ENCODE peak calls at places on chromosomes 13 and 19, in five cellular contexts. S is neuronal stem cell, G is tibial nerve, X is foreskin fibroblast, J is cardiac muscle cell. T is an unnamed sample.

GRCh38 chr19:21604351-21604926 is 99.0 kb downstream of the ZNF429 start:
- DNase-seq in S (no peak), G (no peak), X (peak), J (peak), T (peak)

GRCh38 chr19:4007836-4008539 is 452 bp downstream of the PIAS4 start:
- DNase-seq in S (peak), G (no peak), X (peak), J (peak), T (peak)

GRCh38 chr13:113846639-113847318 is 17.1 kb downstream of the GAS6 start:
- DNase-seq in S (no peak), G (no peak), X (no peak), J (no peak), T (no peak)

GRCh38 chr19:8302357-8302691 is 5.8 kb downstream of the CD320 start:
- DNase-seq in S (no peak), G (peak), X (peak), J (no peak), T (peak)

GRCh38 chr19:54297759-54298305 is 15.1 kb downstream of the LILRA5 start:
- DNase-seq in S (no peak), G (no peak), X (peak), J (no peak), T (peak)

GRCh38 chr19:16834747-16835146 is 5.5 kb downstream of the SIN3B start:
- DNase-seq in S (no peak), G (no peak), X (no peak), J (no peak), T (no peak)

GRCh38 chr19:38773469-38774177 is at the start of gene LGALS7:
- DNase-seq in S (no peak), G (no peak), X (no peak), J (no peak), T (no peak)

GRCh38 chr13:22944378-22944777 is 236.4 kb upstream of the SGCG start:
- DNase-seq in S (no peak), G (no peak), X (no peak), J (no peak), T (no peak)

GRCh38 chr13:44234566-44234965 is 139.1 kb upstream of the SERP2 start:
- DNase-seq in S (no peak), G (no peak), X (peak), J (no peak), T (no peak)

GRCh38 chr13:22703601-22704209 is 477.1 kb upstream of the SGCG start:
- DNase-seq in S (no peak), G (no peak), X (no peak), J (no peak), T (no peak)

GRCh38 chr19:2561221-2561620 is 85.3 kb downstream of the GADD45B start:
- DNase-seq in S (no peak), G (no peak), X (no peak), J (no peak), T (no peak)

GRCh38 chr13:110306340-110306959 is 507 bp downstream of the COL4A1 start:
- DNase-seq in S (no peak), G (no peak), X (peak), J (peak), T (peak)

GRCh38 chr13:35481777-35482176 is 5.3 kb upstream of the MAB21L1 start:
- DNase-seq in S (no peak), G (no peak), X (peak), J (no peak), T (no peak)

GRCh38 chr13:35475960-35476943 is at the start of gene MAB21L1:
- DNase-seq in S (peak), G (peak), X (peak), J (peak), T (peak)

GRCh38 chr13:35479223-35479536 is 2.7 kb upstream of the MAB21L1 start:
- DNase-seq in S (no peak), G (no peak), X (peak), J (peak), T (no peak)

GRCh38 chr13:35479691-35480090 is 3.2 kb upstream of the MAB21L1 start:
- DNase-seq in S (no peak), G (no peak), X (peak), J (no peak), T (no peak)

GRCh38 chr13:35478384-35479222 is 2.1 kb upstream of the MAB21L1 start:
- DNase-seq in S (peak), G (no peak), X (peak), J (peak), T (no peak)
- H3K4me3 ChIP-seq in S (peak), G (peak), X (peak), J (no peak), T (no peak)

DNA sequence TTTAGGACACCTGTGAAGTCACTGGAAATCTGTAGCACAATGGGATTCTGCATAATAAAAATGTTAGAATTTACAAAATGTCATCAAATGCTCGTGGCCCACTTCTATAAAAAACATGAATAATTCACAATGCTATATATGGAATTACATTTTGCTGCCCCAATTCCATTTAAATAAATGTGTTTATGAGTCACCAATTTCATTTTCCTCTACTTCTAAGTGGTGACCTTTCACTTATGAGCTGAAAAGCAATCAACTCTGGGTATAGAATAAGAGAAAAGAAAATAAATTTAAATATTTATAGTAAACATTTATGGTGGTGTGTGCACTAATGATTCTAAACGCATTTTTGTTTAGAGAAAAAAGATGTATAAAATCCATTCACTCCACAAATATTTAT is 516.7 kb upstream of the MIR17HG start:
- DNase-seq in S (no peak), G (no peak), X (no peak), J (no peak), T (no peak)
- H3K4me3 ChIP-seq in S (no peak), G (no peak), X (no peak), J (no peak), T (no peak)

GRCh38 chr13:26475176-26476110 is 82.0 kb upstream of the WASF3 start:
- DNase-seq in S (no peak), G (no peak), X (no peak), J (no peak), T (no peak)
- H3K4me3 ChIP-seq in S (peak), G (peak), X (no peak), J (no peak), T (peak)

DNA sequence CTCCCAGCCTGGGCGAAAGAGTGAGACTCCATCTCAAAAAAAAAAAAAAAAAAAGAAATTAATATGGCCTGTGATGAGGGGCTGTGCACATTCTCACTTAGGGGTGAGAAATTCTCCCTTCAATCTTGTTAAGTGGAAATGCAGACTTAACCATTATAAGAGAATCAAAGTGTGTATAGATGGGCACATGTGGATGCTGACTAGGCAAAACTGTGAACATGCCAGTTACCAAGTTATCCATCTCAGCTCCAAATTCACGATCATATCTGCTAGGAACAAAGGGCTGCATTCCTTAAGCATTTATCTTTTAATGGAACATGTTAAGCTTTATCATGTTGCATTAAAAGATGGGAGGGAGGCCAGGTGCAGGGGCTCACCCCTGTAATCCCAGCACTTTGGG is 4.3 kb downstream of the ZNF560 start:
- DNase-seq in S (no peak), G (no peak), X (no peak), J (no peak), T (no peak)
- H3K4me3 ChIP-seq in S (no peak), G (no peak), X (no peak), J (no peak), T (no peak)